ENCODE peak calls at places on chromosome 7, in five cellular contexts. One of them, this sample, is unnamed.

GRCh38 chr7:15016726-15017125 is 114.2 kb upstream of the DGKB start:
- DNase-seq in hypothalamus: no peak
- DNase-seq in left kidney: peak
- DNase-seq in tibial nerve: no peak
- DNase-seq in A549: no peak
- DNase-seq in this sample: no peak

GRCh38 chr7:77245015-77245755 is 45.6 kb upstream of the FGL2 start:
- DNase-seq in left kidney: no peak
- DNase-seq in A549: no peak
- DNase-seq in tibial nerve: peak
- DNase-seq in hypothalamus: no peak
- DNase-seq in this sample: peak

GRCh38 chr7:21113609-21114416 is 314.1 kb upstream of the SP4 start:
- DNase-seq in tibial nerve: no peak
- DNase-seq in hypothalamus: no peak
- DNase-seq in left kidney: peak
- DNase-seq in A549: no peak
- DNase-seq in this sample: no peak

GRCh38 chr7:37216156-37216839 is 232.4 kb downstream of the ELMO1 start:
- DNase-seq in tibial nerve: peak
- DNase-seq in A549: no peak
- DNase-seq in left kidney: peak
- DNase-seq in hypothalamus: no peak
- DNase-seq in this sample: no peak

GRCh38 chr7:26910221-26910620 is 45.8 kb upstream of the SKAP2 start:
- DNase-seq in tibial nerve: no peak
- DNase-seq in left kidney: peak
- DNase-seq in A549: no peak
- DNase-seq in hypothalamus: no peak
- DNase-seq in this sample: no peak

GRCh38 chr7:101882595-101883564 is 65.5 kb downstream of the CUX1 start:
- DNase-seq in A549: peak
- DNase-seq in left kidney: peak
- DNase-seq in hypothalamus: peak
- DNase-seq in tibial nerve: peak
- DNase-seq in this sample: peak

GRCh38 chr7:44386139-44386913 is 60.9 kb upstream of the CAMK2B start:
- DNase-seq in A549: no peak
- DNase-seq in tibial nerve: no peak
- DNase-seq in left kidney: no peak
- DNase-seq in hypothalamus: no peak
- DNase-seq in this sample: no peak

GRCh38 chr7:26675143-26675887 is 189.1 kb downstream of the SKAP2 start:
- DNase-seq in A549: no peak
- DNase-seq in hypothalamus: no peak
- DNase-seq in tibial nerve: no peak
- DNase-seq in left kidney: no peak
- DNase-seq in this sample: no peak

GRCh38 chr7:40299097-40299496 is 164.3 kb downstream of the SUGCT start:
- DNase-seq in hypothalamus: no peak
- DNase-seq in tibial nerve: no peak
- DNase-seq in left kidney: peak
- DNase-seq in A549: no peak
- DNase-seq in this sample: no peak

GRCh38 chr7:81209059-81209458 is 290.2 kb upstream of the SEMA3C start:
- DNase-seq in A549: no peak
- DNase-seq in tibial nerve: no peak
- DNase-seq in hypothalamus: no peak
- DNase-seq in left kidney: no peak
- DNase-seq in this sample: no peak

GRCh38 chr7:35232994-35233393 is 20.9 kb downstream of the TBX20 start:
- DNase-seq in left kidney: no peak
- DNase-seq in hypothalamus: no peak
- DNase-seq in A549: no peak
- DNase-seq in tibial nerve: no peak
- DNase-seq in this sample: no peak

GRCh38 chr7:22137466-22137865 is 191.8 kb upstream of the CDCA7L start:
- DNase-seq in A549: no peak
- DNase-seq in tibial nerve: no peak
- DNase-seq in left kidney: no peak
- DNase-seq in hypothalamus: no peak
- DNase-seq in this sample: no peak

GRCh38 chr7:67913604-67914003 is 917.0 kb downstream of the TYW1 start:
- DNase-seq in hypothalamus: no peak
- DNase-seq in tibial nerve: no peak
- DNase-seq in left kidney: no peak
- DNase-seq in A549: no peak
- DNase-seq in this sample: no peak